ENCODE peak calls at places on chromosomes 16 and 17, in eight cellular contexts. R is IMR-90, W is AG10803, Y is kidney, F is ovary, P is fibroblast of mammary gland, E is left lung, Q is tibial artery. A is an unnamed sample.

GRCh38 chr17:72151565-72152391 is 31.0 kb downstream of the SOX9 start:
- DNase-seq in W (peak; percentile 63), E (peak; percentile 49), P (peak; percentile 62), Q (no peak), Y (peak; percentile 76), F (no peak), R (peak; percentile 72), A (peak; percentile 38)

GRCh38 chr16:8729779-8730334 is 55.4 kb downstream of the ABAT start:
- DNase-seq in W (no peak), F (no peak), Q (peak; percentile 56), Y (no peak), P (no peak), E (no peak), R (no peak), A (no peak)

GRCh38 chr17:37673386-37673785 is 30.1 kb upstream of the DDX52 start:
- DNase-seq in Y (no peak), Q (no peak), F (no peak), P (no peak), R (no peak), E (no peak), W (peak; percentile 42), A (no peak)

GRCh38 chr17:35774499-35774898 is 13.8 kb downstream of the C17orf50 start:
- DNase-seq in E (peak; percentile 72), Y (no peak), P (peak; percentile 32), Q (peak; percentile 93), F (no peak), W (no peak), R (peak; percentile 21), A (peak; percentile 23)

GRCh38 chr17:79835953-79836951 is 3.0 kb downstream of the CBX4 start:
- DNase-seq in W (peak; percentile 26), Q (no peak), Y (peak; percentile 85), R (peak; percentile 19), P (no peak), F (peak; percentile 37), E (peak; percentile 84), A (no peak)

GRCh38 chr17:82536220-82537201 is 17.0 kb downstream of the FOXK2 start:
- DNase-seq in R (peak; percentile 86), E (peak; percentile 52), W (peak; percentile 81), P (peak; percentile 87), Y (no peak), F (peak; percentile 68), Q (no peak), A (peak; percentile 94)

GRCh38 chr16:1424028-1424427 is 3.5 kb upstream of the UQCC4 start:
- DNase-seq in Y (no peak), F (no peak), W (no peak), E (no peak), Q (no peak), R (no peak), P (no peak), A (no peak)

GRCh38 chr16:68704232-68704867 is 32.7 kb upstream of the CDH1 start:
- DNase-seq in Y (peak; percentile 91), P (peak; percentile 55), F (peak; percentile 64), Q (peak; percentile 76), W (peak; percentile 55), R (peak; percentile 48), E (peak; percentile 83), A (peak; percentile 83)

GRCh38 chr17:60577147-60577925 is 22.7 kb upstream of the PPM1D start:
- DNase-seq in P (peak; percentile 65), E (no peak), W (peak; percentile 70), Y (no peak), F (no peak), Q (no peak), R (peak; percentile 72), A (peak; percentile 88)

GRCh38 chr17:58310511-58311428 is 17.8 kb downstream of the TSPOAP1 start:
- DNase-seq in Q (peak; percentile 60), Y (peak; percentile 70), F (no peak), P (no peak), E (no peak), W (no peak), R (no peak), A (no peak)

GRCh38 chr16:61858996-61859395 is 177.2 kb downstream of the CDH8 start:
- DNase-seq in E (no peak), R (no peak), W (peak; percentile 74), P (no peak), F (no peak), Y (no peak), Q (no peak), A (peak; percentile 64)

GRCh38 chr17:42846594-42847280 is 2.4 kb downstream of the AOC2 start:
- DNase-seq in W (peak; percentile 63), F (no peak), Q (no peak), R (peak; percentile 29), P (peak; percentile 76), E (no peak), Y (no peak), A (peak; percentile 47)

GRCh38 chr16:83115491-83116232 is 488.9 kb downstream of the CDH13 start:
- DNase-seq in Y (no peak), P (no peak), R (no peak), Q (no peak), E (no peak), W (no peak), F (no peak), A (no peak)

GRCh38 chr17:79097226-79098055 is 22.8 kb downstream of the ENGASE start:
- DNase-seq in W (no peak), Q (no peak), F (no peak), P (no peak), E (no peak), Y (no peak), R (no peak), A (no peak)

DNA sequence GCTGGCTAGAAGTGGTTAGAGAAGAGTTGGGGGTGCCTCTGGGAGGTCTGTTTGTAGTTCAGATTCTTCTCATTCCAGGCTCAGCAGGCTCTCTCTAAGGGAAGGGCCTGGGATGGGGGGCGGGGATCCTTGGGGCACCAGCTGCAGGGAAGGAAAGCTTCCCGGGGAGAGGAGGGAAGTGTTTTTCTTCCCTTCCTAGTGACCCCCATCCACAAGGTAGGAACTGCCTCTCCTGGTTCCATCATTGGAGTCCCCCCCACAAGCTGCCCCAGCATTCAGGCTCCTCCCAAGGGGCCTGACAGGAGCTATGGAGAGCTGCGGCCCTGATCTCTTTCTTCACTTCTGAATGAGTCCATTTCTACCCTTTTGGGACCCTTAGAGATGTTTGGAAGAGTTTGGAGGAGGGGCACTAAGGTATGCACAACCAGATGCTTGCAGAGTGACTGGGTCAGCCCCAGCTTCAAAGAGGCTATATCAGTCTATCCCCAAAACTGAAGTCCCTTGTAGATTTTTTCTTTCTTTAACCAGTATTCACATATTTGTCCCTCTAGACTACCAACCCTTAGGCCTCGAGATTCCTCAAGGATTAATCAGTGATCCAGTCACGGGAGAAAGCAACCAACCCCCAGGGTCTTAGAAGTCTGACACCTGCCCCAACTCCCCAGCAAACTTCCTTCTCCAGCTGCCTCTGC is 13.9 kb upstream of the FZD2 start:
- DNase-seq in P (peak; percentile 64), Q (no peak), Y (no peak), E (no peak), R (peak; percentile 96), F (no peak), W (peak; percentile 95), A (peak; percentile 95)
- H3K4me3 ChIP-seq in P (no peak overlapping the region), Q (no peak overlapping the region), Y (no peak overlapping the region), E (no peak overlapping the region), R (peak overlapping the region; percentile 3), F (no peak overlapping the region), W (peak overlapping the region; percentile 38), A (no peak overlapping the region)

GRCh38 chr17:44326867-44327444 is 2.3 kb upstream of the SLC25A39 start:
- DNase-seq in Y (peak; percentile 99), F (peak; percentile 94), P (peak; percentile 96), E (peak; percentile 98), W (peak; percentile 98), Q (peak; percentile 99), R (peak; percentile 97), A (peak; percentile 99)

GRCh38 chr17:44323359-44324091 is 1.1 kb downstream of the SLC25A39 start:
- DNase-seq in F (no peak), W (no peak), E (no peak), R (no peak), Y (no peak), Q (no peak), P (no peak), A (no peak)

GRCh38 chr17:44322236-44322895 is 2.3 kb downstream of the SLC25A39 start:
- DNase-seq in Y (no peak), E (no peak), F (no peak), P (no peak), R (no peak), W (no peak), Q (no peak), A (no peak)

GRCh38 chr17:44324092-44324570 is 492 bp downstream of the SLC25A39 start:
- DNase-seq in E (no peak), F (peak; percentile 55), P (no peak), Y (no peak), R (no peak), Q (no peak), W (no peak), A (no peak)

DNA sequence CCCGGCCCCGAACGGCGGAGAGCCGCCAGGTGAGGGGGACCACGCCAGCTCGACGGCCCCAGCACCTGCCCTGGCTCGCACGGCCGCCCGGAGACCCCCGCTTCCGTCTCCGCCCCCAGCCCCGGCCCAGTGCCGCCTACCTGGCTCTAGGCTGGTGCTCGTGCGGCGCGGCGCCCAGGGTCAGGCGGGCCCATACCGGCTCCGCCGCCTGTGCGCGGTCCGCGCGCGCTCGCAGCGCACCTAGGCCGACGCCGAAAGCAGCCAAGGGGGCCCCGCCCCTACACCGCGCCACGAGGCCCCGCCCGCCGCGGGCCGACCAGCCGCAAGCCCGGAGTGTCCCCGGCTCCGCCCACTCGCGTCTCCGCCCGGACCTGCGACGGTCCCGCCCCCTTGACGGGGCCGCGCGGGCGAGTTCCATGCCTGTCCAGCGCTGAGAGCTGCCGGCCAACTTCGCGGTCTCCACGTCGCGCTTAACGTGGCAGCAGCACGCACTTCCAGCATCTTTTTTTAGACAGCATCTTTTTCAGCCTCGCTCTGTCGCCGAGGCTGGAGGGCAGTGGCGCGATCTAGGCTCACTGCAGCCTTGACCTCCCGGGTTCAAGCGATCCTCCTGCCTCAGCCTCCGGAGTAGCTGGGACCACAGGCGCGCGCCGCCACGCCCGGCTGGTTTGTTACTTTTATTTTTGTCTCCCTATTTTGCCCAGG is at the start of gene SLC25A39:
- DNase-seq in P (peak; percentile 90), F (peak; percentile 98), W (peak; percentile 94), E (peak; percentile 95), Y (peak; percentile 98), Q (peak; percentile 97), R (peak; percentile 93), A (peak; percentile 96)
- TF ChIP-seq CTCF in P (no peak), F (peak; percentile 10), W (no peak), E (no peak), Y (peak; percentile 10), Q (no peak), R (no peak), A (no peak)

DNA sequence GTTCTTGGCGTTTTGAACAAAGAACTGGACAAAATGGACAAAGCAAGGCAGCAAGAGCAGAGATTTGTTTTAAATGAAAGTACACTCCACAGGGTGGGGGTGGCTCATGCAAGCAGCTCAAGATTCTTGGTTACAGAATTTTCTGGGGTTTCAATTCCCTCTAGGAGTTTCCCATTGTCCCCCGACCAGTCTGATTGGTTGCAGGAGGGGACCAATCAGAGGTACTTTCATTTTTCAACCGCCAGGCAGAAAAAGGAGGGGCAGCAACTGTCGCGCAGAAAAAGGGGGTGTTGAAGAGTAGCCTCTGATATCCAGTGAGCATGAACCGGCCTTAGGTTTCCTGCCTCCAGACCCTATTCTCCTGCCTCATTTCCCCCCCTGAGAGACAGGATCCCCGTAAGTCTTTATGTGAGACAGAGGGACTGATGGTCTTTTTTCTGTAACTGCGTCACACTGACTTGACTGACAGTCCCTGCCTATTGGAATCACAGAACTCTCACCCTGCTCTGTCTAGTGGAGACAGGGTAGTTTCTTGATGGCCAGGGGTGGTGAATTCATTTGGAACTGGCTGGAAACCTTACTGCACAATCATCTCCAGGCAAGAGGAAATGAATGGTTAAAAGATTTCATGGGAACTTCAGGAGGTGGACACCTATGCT is 59.4 kb upstream of the ALOX12 start:
- DNase-seq in E (no peak), W (peak; percentile 25), Q (no peak), F (no peak), Y (no peak), R (peak; percentile 6), P (peak; percentile 22), A (no peak)
- H3K4me3 ChIP-seq in E (peak overlapping the region; percentile 20), W (peak overlapping the region; percentile 57), Q (peak overlapping the region; percentile 51), F (peak overlapping the region; percentile 12), Y (peak overlapping the region; percentile 57), R (peak overlapping the region; percentile 79), P (peak overlapping the region; percentile 52), A (peak overlapping the region; percentile 46)

GRCh38 chr16:3123986-3124886 is 10.6 kb upstream of the ZNF213 start:
- DNase-seq in R (peak; percentile 87), E (peak; percentile 97), Q (peak; percentile 98), Y (peak; percentile 98), F (peak; percentile 94), P (peak; percentile 90), W (peak; percentile 85), A (peak; percentile 95)
- TF ChIP-seq CTCF in R (peak; percentile 37), E (no peak), Q (no peak), Y (peak; percentile 18), F (peak; percentile 9), P (peak; percentile 27), W (peak; percentile 42), A (peak; percentile 46)

A was measured in choroid plexus epithelial cell.